ENCODE peak calls at places on chromosomes 4 and X, in eight cellular contexts. D is GM23338, V is esophagus muscularis mucosa, T is K562, Z is stomach, W is transverse colon, J is SK-N-SH, L is spleen. X is an unnamed sample.

GRCh38 chrX:302975-303374 is 15.6 kb downstream of the GTPBP6 start:
- DNase-seq in T (no peak), W (no peak), J (no peak), V (no peak), Z (no peak), D (no peak), L (peak), X (no peak)

GRCh38 chrX:46620505-46620904 is 46.9 kb downstream of the CHST7 start:
- DNase-seq in D (no peak), T (no peak), W (no peak), V (no peak), Z (no peak), L (no peak), J (no peak), X (no peak)

GRCh38 chrX:50098749-50099148 is 102.1 kb downstream of the AKAP4 start:
- DNase-seq in T (no peak), Z (no peak), V (no peak), D (no peak), J (no peak), W (no peak), L (no peak), X (no peak)

GRCh38 chr4:180913750-180914149 is 1329.5 kb upstream of the TENM3 start:
- DNase-seq in L (no peak), W (no peak), Z (no peak), V (no peak), D (no peak), T (no peak), J (no peak), X (no peak)

GRCh38 chrX:132022115-132022862 is 813 bp upstream of the STK26 start:
- DNase-seq in T (peak), D (peak), Z (no peak), V (no peak), J (peak), W (peak), L (no peak), X (no peak)

GRCh38 chrX:151680805-151681204 is 14.5 kb upstream of the PRRG3 start:
- DNase-seq in T (peak), Z (peak), L (no peak), V (peak), W (peak), J (peak), D (peak), X (no peak)

GRCh38 chr4:157096439-157096838 is 20.5 kb downstream of the GLRB start:
- DNase-seq in L (no peak), W (no peak), V (no peak), D (no peak), J (no peak), T (no peak), Z (no peak), X (no peak)

GRCh38 chrX:130402211-130402684 is 461 bp downstream of the RBMX2 start:
- DNase-seq in Z (no peak), W (no peak), J (no peak), L (no peak), D (no peak), V (no peak), T (no peak), X (no peak)

GRCh38 chr4:12445711-12446110 is 1017.0 kb upstream of the HS3ST1 start:
- DNase-seq in Z (no peak), D (no peak), W (no peak), L (no peak), V (no peak), J (no peak), T (no peak), X (no peak)

GRCh38 chr4:89152972-89153371 is 41.6 kb downstream of the TIGD2 start:
- DNase-seq in T (no peak), L (no peak), J (no peak), V (no peak), Z (no peak), W (no peak), D (peak), X (no peak)

GRCh38 chr4:76703123-76703490 is 194.8 kb downstream of the SOWAHB start:
- DNase-seq in V (no peak), T (no peak), D (no peak), Z (no peak), L (no peak), W (no peak), J (no peak), X (no peak)

GRCh38 chr4:19850909-19851308 is 400.8 kb upstream of the SLIT2 start:
- DNase-seq in W (no peak), T (no peak), J (no peak), Z (no peak), L (no peak), V (no peak), D (no peak), X (no peak)

GRCh38 chr4:74624351-74625151 is 169.8 kb downstream of the BTC start:
- DNase-seq in D (no peak), T (no peak), J (no peak), V (no peak), L (no peak), Z (no peak), W (no peak), X (no peak)

GRCh38 chrX:125436855-125437254 is 117.2 kb downstream of the TEX13C start:
- DNase-seq in Z (no peak), T (peak), L (no peak), D (peak), W (no peak), V (no peak), J (no peak), X (no peak)

GRCh38 chr4:177566691-177567090 is 124.5 kb upstream of the AGA start:
- DNase-seq in Z (no peak), L (no peak), V (no peak), W (no peak), T (no peak), J (no peak), D (no peak), X (no peak)

GRCh38 chrX:40092808-40093435 is 4.8 kb downstream of the BCOR start:
- DNase-seq in T (no peak), D (peak), V (no peak), J (no peak), W (no peak), Z (no peak), L (no peak), X (no peak)

GRCh38 chrX:45372151-45372550 is 171.5 kb upstream of the DIPK2B start:
- DNase-seq in J (no peak), Z (no peak), D (no peak), V (no peak), T (no peak), W (no peak), L (no peak), X (no peak)

GRCh38 chrX:139554367-139554766 is 23.8 kb downstream of the F9 start:
- DNase-seq in J (no peak), D (no peak), Z (no peak), W (no peak), T (no peak), V (no peak), L (no peak), X (no peak)
- H3K4me3 ChIP-seq in J (no peak), D (no peak), Z (no peak), W (no peak), T (no peak), V (no peak), L (no peak), X (no peak)

DNA sequence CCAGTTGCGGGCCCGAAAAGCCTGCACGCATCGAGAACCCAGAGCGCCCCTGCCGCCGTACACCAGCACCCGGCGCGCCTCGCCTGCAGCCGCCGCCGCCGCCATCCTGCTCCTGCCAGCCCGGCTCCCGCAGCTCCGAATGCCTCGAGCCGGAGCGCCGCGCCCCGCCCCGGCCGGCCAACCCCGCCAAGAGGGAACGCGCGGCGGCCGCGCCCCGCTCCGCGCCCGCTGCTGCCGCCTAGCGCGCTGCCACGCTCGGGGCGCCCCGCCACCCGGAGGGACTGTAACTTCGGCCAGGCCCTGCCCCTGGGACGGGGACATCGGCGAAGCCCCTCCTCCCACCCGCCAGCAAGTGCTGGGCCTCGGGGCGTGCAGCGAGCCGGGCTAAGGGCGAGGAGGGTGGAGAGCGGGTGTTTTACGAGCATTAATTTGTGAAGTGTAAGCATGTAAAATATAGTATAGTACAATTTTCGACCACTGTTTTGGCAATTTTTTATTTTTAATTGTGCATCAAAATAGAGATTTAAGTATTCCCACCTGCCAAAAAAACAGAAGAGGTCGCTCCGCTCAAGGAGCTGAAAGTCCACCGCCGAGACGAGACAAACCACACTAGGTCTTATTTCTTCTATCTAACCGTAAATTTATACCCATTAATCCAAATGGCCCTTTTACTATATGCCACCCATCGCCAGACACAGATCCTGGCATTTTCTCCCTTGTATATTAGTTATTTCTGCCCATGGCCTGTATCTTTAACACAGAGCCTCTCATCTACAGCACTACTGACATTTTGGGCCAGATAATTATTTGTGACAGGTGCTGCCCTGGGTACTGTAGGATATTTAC is at the start of gene QDPR:
- DNase-seq in J (peak), D (peak), T (peak), L (peak), Z (peak), W (peak), V (no peak), X (peak)
- TF ChIP-seq POLR2AphosphoS5 in J (no peak), D (peak), T (no peak), L (peak), Z (no peak), W (peak), V (no peak), X (no peak)

DNA sequence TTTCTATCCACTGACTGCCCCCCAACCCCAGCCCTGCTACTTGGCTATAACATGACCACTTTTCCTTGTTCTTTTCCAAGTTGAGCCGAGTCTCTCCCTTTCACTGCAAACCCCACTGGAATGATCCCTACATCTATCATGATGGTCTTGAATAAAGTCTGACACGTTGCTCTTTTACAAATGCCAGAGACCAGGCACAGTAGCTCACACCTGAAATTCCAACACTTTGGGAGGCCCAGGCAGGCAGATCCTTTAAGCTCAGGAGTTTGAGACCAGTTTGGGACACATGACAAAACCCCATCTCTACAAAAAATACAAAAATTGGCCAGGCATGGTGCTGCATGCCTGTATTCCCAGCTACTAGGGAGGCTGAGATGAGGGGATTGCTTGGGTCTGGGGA is 100.9 kb downstream of the WDFY3 start:
- DNase-seq in T (no peak), L (no peak), Z (no peak), D (no peak), J (no peak), V (no peak), W (no peak), X (no peak)
- H3K4me3 ChIP-seq in T (no peak), L (no peak), Z (no peak), D (no peak), J (no peak), V (no peak), W (no peak), X (no peak)

DNA sequence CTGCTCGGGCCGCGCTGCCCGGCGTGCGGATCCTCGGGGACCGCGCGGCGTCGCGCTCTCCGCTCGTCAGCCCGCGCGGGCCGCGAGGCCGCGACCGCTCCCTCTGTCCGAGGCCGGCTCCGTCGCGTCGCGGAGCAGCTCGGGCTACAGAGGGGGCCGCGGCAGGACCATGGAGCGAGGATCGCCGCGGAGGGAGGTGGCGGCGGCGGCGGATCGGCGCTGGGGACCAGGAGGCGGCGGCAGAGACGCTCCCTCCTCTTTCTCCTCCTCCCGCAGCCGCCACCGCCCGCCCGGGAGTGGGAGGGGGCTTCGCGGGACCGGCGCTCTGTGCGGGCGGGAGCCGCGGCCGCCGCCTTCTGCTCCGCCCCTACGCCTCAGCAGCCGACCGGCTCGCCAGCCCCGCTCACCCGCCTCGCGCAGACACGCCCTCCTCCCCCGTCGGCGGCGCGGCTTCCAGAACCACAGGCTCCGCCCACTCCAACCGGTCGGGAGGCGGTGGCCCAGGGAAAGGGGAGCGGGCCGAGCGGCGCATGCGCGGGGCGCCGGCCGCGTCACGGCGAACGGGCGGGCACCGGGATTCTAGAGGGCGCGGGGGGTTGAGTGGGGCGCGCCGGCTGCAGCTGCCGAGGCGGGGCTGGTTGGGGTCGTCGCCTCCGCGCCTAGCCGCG is at the start of gene CASK:
- DNase-seq in J (peak), D (peak), V (peak), Z (peak), T (peak), L (peak), W (peak), X (peak)
- TF ChIP-seq POLR2AphosphoS5 in J (no peak), D (peak), V (peak), Z (peak), T (no peak), L (peak), W (peak), X (peak)

GRCh38 chr4:159268607-159269006 is 165.7 kb downstream of the RAPGEF2 start:
- DNase-seq in W (no peak), D (no peak), V (no peak), J (no peak), T (no peak), L (no peak), Z (no peak), X (no peak)

GRCh38 chr4:159267940-159268327 is 165.1 kb downstream of the RAPGEF2 start:
- DNase-seq in D (no peak), J (no peak), V (no peak), T (no peak), L (no peak), Z (no peak), W (no peak), X (no peak)

GRCh38 chr4:159269956-159270355 is 167.1 kb downstream of the RAPGEF2 start:
- DNase-seq in D (no peak), J (no peak), T (no peak), V (no peak), Z (no peak), L (no peak), W (no peak), X (no peak)

GRCh38 chr4:159269143-159269542 is 166.3 kb downstream of the RAPGEF2 start:
- DNase-seq in J (peak), W (no peak), Z (no peak), V (no peak), L (no peak), D (no peak), T (no peak), X (no peak)

DNA sequence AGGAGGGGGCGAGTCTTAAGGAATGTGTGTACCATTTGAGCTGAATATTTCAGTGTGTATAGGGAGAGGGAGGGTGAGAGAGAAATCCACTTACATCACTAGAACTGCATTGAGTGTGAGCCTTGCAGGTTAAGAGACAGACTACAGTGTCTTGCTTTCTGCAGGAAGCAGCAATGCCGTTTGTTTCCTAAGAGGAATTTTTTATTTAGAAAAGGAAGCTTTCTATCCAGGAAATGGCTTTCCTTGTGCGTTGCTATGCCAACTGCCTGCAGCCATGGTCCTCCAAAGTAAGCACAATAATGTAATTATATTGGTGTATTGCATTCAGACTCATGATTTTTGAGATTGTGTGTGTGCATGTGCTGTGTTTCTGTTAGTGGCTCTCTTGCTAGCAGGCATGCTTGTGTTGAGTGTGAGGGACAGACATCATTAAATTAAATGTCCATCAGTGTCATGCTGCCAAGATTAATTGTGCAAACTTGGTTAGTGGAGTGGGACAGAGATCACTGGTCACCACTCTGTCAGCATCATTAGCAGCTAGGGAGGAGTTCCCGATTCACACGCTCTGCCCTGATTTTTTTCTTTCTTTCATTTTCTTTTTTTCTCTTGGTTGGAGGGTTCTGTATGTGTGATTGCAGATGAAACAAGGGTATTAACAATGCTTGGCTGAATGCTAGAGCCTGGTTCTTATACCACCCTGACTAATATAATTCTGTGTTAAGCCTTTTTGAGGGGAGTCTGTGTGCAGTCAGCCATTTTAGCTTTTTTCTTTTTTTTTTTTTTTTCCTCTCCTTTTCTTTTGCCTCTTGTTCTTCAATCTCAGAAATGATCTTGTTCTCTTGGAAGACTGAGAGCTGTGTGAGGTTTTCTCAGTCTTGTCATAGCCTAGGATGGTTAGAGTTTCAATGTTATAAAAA is 164.4 kb downstream of the RAPGEF2 start:
- DNase-seq in W (no peak), J (peak), D (no peak), V (no peak), T (no peak), Z (no peak), L (no peak), X (no peak)
- H3K4me3 ChIP-seq in W (peak), J (peak), D (no peak), V (peak), T (no peak), Z (no peak), L (no peak), X (peak)

X was measured in breast epithelium.